ENCODE peak calls at places on chromosomes 2 and 18, in six cellular contexts. One of them, this sample, is unnamed.

GRCh38 chr2:23478087-23478932 is 93.3 kb downstream of the KLHL29 start:
- DNase-seq in left ventricle myocardium inferior: no peak
- DNase-seq in neuronal stem cell: no peak
- DNase-seq in DND-41: no peak
- DNase-seq in brain microvascular endothelial cell: no peak
- DNase-seq in fibroblast of the aortic adventitia: no peak
- DNase-seq in this sample: no peak

GRCh38 chr2:25115902-25116301 is 52.5 kb downstream of the POMC start:
- DNase-seq in left ventricle myocardium inferior: no peak
- DNase-seq in neuronal stem cell: no peak
- DNase-seq in brain microvascular endothelial cell: peak
- DNase-seq in DND-41: no peak
- DNase-seq in fibroblast of the aortic adventitia: peak
- DNase-seq in this sample: no peak

GRCh38 chr2:158907926-158908462 is 60.4 kb upstream of the TANC1 start:
- DNase-seq in DND-41: no peak
- DNase-seq in neuronal stem cell: no peak
- DNase-seq in brain microvascular endothelial cell: no peak
- DNase-seq in left ventricle myocardium inferior: no peak
- DNase-seq in fibroblast of the aortic adventitia: no peak
- DNase-seq in this sample: no peak

GRCh38 chr18:37335337-37335736 is 230.3 kb downstream of the CELF4 start:
- DNase-seq in brain microvascular endothelial cell: no peak
- DNase-seq in fibroblast of the aortic adventitia: no peak
- DNase-seq in DND-41: no peak
- DNase-seq in neuronal stem cell: no peak
- DNase-seq in left ventricle myocardium inferior: no peak
- DNase-seq in this sample: no peak

GRCh38 chr2:23199115-23199918 is 185.7 kb upstream of the KLHL29 start:
- DNase-seq in neuronal stem cell: no peak
- DNase-seq in left ventricle myocardium inferior: no peak
- DNase-seq in brain microvascular endothelial cell: peak
- DNase-seq in DND-41: peak
- DNase-seq in fibroblast of the aortic adventitia: peak
- DNase-seq in this sample: peak

GRCh38 chr18:5284808-5285207 is 10.7 kb downstream of the ZBTB14 start:
- DNase-seq in DND-41: no peak
- DNase-seq in neuronal stem cell: no peak
- DNase-seq in brain microvascular endothelial cell: no peak
- DNase-seq in left ventricle myocardium inferior: no peak
- DNase-seq in fibroblast of the aortic adventitia: peak
- DNase-seq in this sample: no peak

GRCh38 chr2:73746877-73747208 is 9.7 kb upstream of the TPRKB start:
- DNase-seq in brain microvascular endothelial cell: no peak
- DNase-seq in DND-41: no peak
- DNase-seq in left ventricle myocardium inferior: no peak
- DNase-seq in fibroblast of the aortic adventitia: no peak
- DNase-seq in neuronal stem cell: no peak
- DNase-seq in this sample: no peak

GRCh38 chr2:25043241-25043867 is 1.5 kb downstream of the EFR3B start:
- DNase-seq in DND-41: peak
- DNase-seq in brain microvascular endothelial cell: peak
- DNase-seq in left ventricle myocardium inferior: no peak
- DNase-seq in neuronal stem cell: peak
- DNase-seq in fibroblast of the aortic adventitia: peak
- DNase-seq in this sample: no peak

GRCh38 chr18:7256959-7257742 is 26.3 kb downstream of the LRRC30 start:
- DNase-seq in fibroblast of the aortic adventitia: no peak
- DNase-seq in DND-41: no peak
- DNase-seq in left ventricle myocardium inferior: no peak
- DNase-seq in neuronal stem cell: no peak
- DNase-seq in brain microvascular endothelial cell: no peak
- DNase-seq in this sample: no peak

GRCh38 chr2:136212426-136213378 is 94.8 kb upstream of the CXCR4 start:
- DNase-seq in left ventricle myocardium inferior: no peak
- DNase-seq in neuronal stem cell: no peak
- DNase-seq in DND-41: no peak
- DNase-seq in fibroblast of the aortic adventitia: no peak
- DNase-seq in brain microvascular endothelial cell: no peak
- DNase-seq in this sample: no peak

GRCh38 chr2:176817061-176817565 is 395.5 kb upstream of the HNRNPA3 start:
- DNase-seq in fibroblast of the aortic adventitia: no peak
- DNase-seq in brain microvascular endothelial cell: no peak
- DNase-seq in neuronal stem cell: no peak
- DNase-seq in DND-41: no peak
- DNase-seq in left ventricle myocardium inferior: no peak
- DNase-seq in this sample: no peak

GRCh38 chr2:38692636-38693318 is 26.9 kb downstream of the GALM start:
- DNase-seq in neuronal stem cell: no peak
- DNase-seq in left ventricle myocardium inferior: no peak
- DNase-seq in brain microvascular endothelial cell: no peak
- DNase-seq in DND-41: no peak
- DNase-seq in fibroblast of the aortic adventitia: no peak
- DNase-seq in this sample: peak

GRCh38 chr2:203685081-203685621 is 21.3 kb upstream of the CD28 start:
- DNase-seq in neuronal stem cell: no peak
- DNase-seq in brain microvascular endothelial cell: peak
- DNase-seq in DND-41: no peak
- DNase-seq in fibroblast of the aortic adventitia: peak
- DNase-seq in left ventricle myocardium inferior: no peak
- DNase-seq in this sample: no peak

GRCh38 chr2:54967269-54967668 is 83.0 kb downstream of the RTN4 start:
- DNase-seq in left ventricle myocardium inferior: no peak
- DNase-seq in brain microvascular endothelial cell: no peak
- DNase-seq in neuronal stem cell: peak
- DNase-seq in fibroblast of the aortic adventitia: no peak
- DNase-seq in DND-41: no peak
- DNase-seq in this sample: no peak

GRCh38 chr2:101817488-101817887 is 120.0 kb downstream of the MAP4K4 start:
- DNase-seq in left ventricle myocardium inferior: no peak
- DNase-seq in fibroblast of the aortic adventitia: no peak
- DNase-seq in brain microvascular endothelial cell: no peak
- DNase-seq in DND-41: no peak
- DNase-seq in neuronal stem cell: no peak
- DNase-seq in this sample: no peak

GRCh38 chr2:239938651-239939486 is 86.3 kb downstream of the NDUFA10 start:
- DNase-seq in brain microvascular endothelial cell: no peak
- DNase-seq in fibroblast of the aortic adventitia: no peak
- DNase-seq in left ventricle myocardium inferior: peak
- DNase-seq in DND-41: peak
- DNase-seq in neuronal stem cell: no peak
- DNase-seq in this sample: no peak

GRCh38 chr2:130985206-130985779 is 108.0 kb downstream of the FAM168B start:
- DNase-seq in neuronal stem cell: no peak
- DNase-seq in DND-41: no peak
- DNase-seq in left ventricle myocardium inferior: no peak
- DNase-seq in brain microvascular endothelial cell: no peak
- DNase-seq in fibroblast of the aortic adventitia: no peak
- DNase-seq in this sample: no peak

GRCh38 chr2:237872178-237872887 is 12.9 kb downstream of the RAMP1 start:
- DNase-seq in brain microvascular endothelial cell: no peak
- DNase-seq in fibroblast of the aortic adventitia: no peak
- DNase-seq in DND-41: no peak
- DNase-seq in neuronal stem cell: no peak
- DNase-seq in left ventricle myocardium inferior: no peak
- DNase-seq in this sample: no peak

GRCh38 chr2:12804141-12804857 is 87.6 kb downstream of the TRIB2 start:
- DNase-seq in DND-41: no peak
- DNase-seq in neuronal stem cell: no peak
- DNase-seq in brain microvascular endothelial cell: no peak
- DNase-seq in left ventricle myocardium inferior: no peak
- DNase-seq in fibroblast of the aortic adventitia: no peak
- DNase-seq in this sample: no peak

GRCh38 chr2:25912851-25913695 is 34.8 kb upstream of the ASXL2 start:
- DNase-seq in brain microvascular endothelial cell: no peak
- DNase-seq in neuronal stem cell: no peak
- DNase-seq in DND-41: peak
- DNase-seq in left ventricle myocardium inferior: no peak
- DNase-seq in fibroblast of the aortic adventitia: peak
- DNase-seq in this sample: no peak

GRCh38 chr2:102273619-102274211 is 37.6 kb upstream of the IL1RL1 start:
- DNase-seq in neuronal stem cell: no peak
- DNase-seq in brain microvascular endothelial cell: peak
- DNase-seq in fibroblast of the aortic adventitia: no peak
- DNase-seq in left ventricle myocardium inferior: no peak
- DNase-seq in DND-41: no peak
- DNase-seq in this sample: no peak

GRCh38 chr2:165898381-165898780 is 55.2 kb downstream of the TTC21B start:
- DNase-seq in neuronal stem cell: no peak
- DNase-seq in left ventricle myocardium inferior: no peak
- DNase-seq in brain microvascular endothelial cell: no peak
- DNase-seq in fibroblast of the aortic adventitia: no peak
- DNase-seq in DND-41: no peak
- DNase-seq in this sample: no peak

DNA sequence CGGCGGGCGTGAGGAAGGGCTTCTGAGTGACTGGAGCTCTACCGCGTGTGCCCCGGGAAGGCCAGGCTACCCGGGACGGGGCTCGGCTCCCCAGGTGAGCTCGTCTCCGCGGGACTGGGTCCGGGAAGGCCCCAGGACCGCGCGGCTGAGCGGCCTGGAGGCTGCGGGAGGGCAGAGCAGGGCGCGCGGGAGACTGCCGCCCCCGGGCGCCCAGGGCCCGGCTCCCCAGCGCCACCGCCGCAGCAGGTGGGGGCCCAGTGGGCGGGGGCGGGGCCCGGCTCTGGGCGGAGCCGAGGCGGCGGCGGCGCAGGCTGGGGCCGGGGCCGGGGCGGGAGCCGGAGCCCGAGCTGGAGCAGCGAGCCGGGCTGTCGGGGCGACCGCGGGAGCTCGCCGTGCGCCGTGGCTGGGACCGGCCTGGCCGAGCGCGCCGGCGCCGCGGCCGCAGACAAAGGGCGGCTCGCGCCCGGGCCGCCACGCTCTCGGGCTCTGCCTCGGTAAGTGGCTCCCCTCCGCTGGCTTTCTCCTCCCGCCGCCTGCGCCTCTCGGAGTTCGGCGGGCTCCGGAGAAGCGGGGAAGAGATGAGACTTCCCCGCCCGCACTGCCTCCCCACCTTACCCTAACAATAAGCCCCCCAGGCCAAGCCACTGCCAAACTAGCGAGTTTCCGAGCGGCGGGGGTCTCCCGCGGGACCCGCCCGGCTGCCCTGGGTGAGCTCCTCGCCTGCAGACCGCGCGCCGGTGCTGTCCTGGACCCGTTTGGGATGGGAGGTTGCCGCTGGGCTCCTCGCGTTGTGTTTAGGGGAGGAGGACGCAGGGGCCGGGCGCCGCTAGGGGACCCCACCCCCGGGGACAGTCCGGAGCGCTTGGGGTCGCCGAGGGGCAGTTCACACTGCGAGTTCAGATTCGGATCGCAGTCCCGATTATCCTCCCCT is at the start of gene MAPK4:
- DNase-seq in DND-41: no peak
- DNase-seq in brain microvascular endothelial cell: no peak
- DNase-seq in left ventricle myocardium inferior: peak
- DNase-seq in neuronal stem cell: peak
- DNase-seq in fibroblast of the aortic adventitia: peak
- DNase-seq in this sample: peak
- H3K4me3 ChIP-seq in DND-41: no peak
- H3K4me3 ChIP-seq in brain microvascular endothelial cell: peak
- H3K4me3 ChIP-seq in left ventricle myocardium inferior: peak
- H3K4me3 ChIP-seq in neuronal stem cell: peak
- H3K4me3 ChIP-seq in fibroblast of the aortic adventitia: peak
- H3K4me3 ChIP-seq in this sample: no peak

DNA sequence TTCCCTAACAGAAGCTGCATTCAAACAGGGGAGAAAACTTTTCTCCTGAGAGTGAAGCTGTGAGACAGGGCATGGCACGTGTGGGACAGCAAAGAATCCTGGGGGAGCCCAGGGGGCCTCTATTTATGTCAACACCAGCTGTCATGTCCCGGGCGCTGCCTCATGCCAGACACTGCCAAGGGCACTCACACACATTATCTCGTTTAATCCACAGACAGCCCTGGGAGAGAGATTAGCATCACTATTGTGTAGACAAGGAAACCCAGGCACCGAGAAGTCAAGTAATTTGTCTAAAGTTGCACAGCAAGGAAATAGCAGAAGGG is 8.2 kb upstream of the MAL start:
- DNase-seq in left ventricle myocardium inferior: no peak
- DNase-seq in neuronal stem cell: no peak
- DNase-seq in DND-41: no peak
- DNase-seq in brain microvascular endothelial cell: no peak
- DNase-seq in fibroblast of the aortic adventitia: no peak
- DNase-seq in this sample: no peak
- H3K4me3 ChIP-seq in left ventricle myocardium inferior: no peak
- H3K4me3 ChIP-seq in neuronal stem cell: no peak
- H3K4me3 ChIP-seq in DND-41: no peak
- H3K4me3 ChIP-seq in brain microvascular endothelial cell: no peak
- H3K4me3 ChIP-seq in fibroblast of the aortic adventitia: no peak
- H3K4me3 ChIP-seq in this sample: no peak

GRCh38 chr2:9693138-9693520 is 62.3 kb upstream of the YWHAQ start:
- DNase-seq in brain microvascular endothelial cell: peak
- DNase-seq in DND-41: no peak
- DNase-seq in neuronal stem cell: no peak
- DNase-seq in left ventricle myocardium inferior: peak
- DNase-seq in fibroblast of the aortic adventitia: peak
- DNase-seq in this sample: no peak
- H3K4me3 ChIP-seq in brain microvascular endothelial cell: no peak
- H3K4me3 ChIP-seq in DND-41: no peak
- H3K4me3 ChIP-seq in neuronal stem cell: no peak
- H3K4me3 ChIP-seq in left ventricle myocardium inferior: peak
- H3K4me3 ChIP-seq in fibroblast of the aortic adventitia: peak
- H3K4me3 ChIP-seq in this sample: no peak

GRCh38 chr2:144452169-144453038 is 67.5 kb downstream of the ZEB2 start:
- DNase-seq in DND-41: no peak
- DNase-seq in brain microvascular endothelial cell: peak
- DNase-seq in fibroblast of the aortic adventitia: peak
- DNase-seq in neuronal stem cell: peak
- DNase-seq in left ventricle myocardium inferior: no peak
- DNase-seq in this sample: peak
- H3K4me3 ChIP-seq in DND-41: no peak
- H3K4me3 ChIP-seq in brain microvascular endothelial cell: peak
- H3K4me3 ChIP-seq in fibroblast of the aortic adventitia: peak
- H3K4me3 ChIP-seq in neuronal stem cell: no peak
- H3K4me3 ChIP-seq in left ventricle myocardium inferior: peak
- H3K4me3 ChIP-seq in this sample: no peak

GRCh38 chr2:40457846-40458245 is 6.0 kb upstream of the SLC8A1 start:
- DNase-seq in left ventricle myocardium inferior: no peak
- DNase-seq in fibroblast of the aortic adventitia: peak
- DNase-seq in neuronal stem cell: no peak
- DNase-seq in DND-41: no peak
- DNase-seq in brain microvascular endothelial cell: peak
- DNase-seq in this sample: no peak
- H3K4me3 ChIP-seq in left ventricle myocardium inferior: peak
- H3K4me3 ChIP-seq in fibroblast of the aortic adventitia: no peak
- H3K4me3 ChIP-seq in neuronal stem cell: no peak
- H3K4me3 ChIP-seq in DND-41: no peak
- H3K4me3 ChIP-seq in brain microvascular endothelial cell: no peak
- H3K4me3 ChIP-seq in this sample: no peak

This sample was measured in K562.